ENCODE peak calls at places on chromosome 7, in five cellular contexts. J is uterus, A is AG04450, S is right atrium auricular region, G is cardiac muscle cell. H is an unnamed sample.

GRCh38 chr7:55690-56248 is 136.6 kb upstream of the FAM20C start:
- DNase-seq in J (no peak), S (no peak), A (no peak), G (no peak), H (no peak)

GRCh38 chr7:94882891-94883290 is 24.5 kb upstream of the PPP1R9A start:
- DNase-seq in S (no peak), J (no peak), A (no peak), G (no peak), H (no peak)

GRCh38 chr7:156009569-156009968 is 197.3 kb upstream of the SHH start:
- DNase-seq in A (no peak), S (no peak), J (no peak), G (no peak), H (no peak)

GRCh38 chr7:33880787-33881186 is 24.6 kb upstream of the BMPER start:
- DNase-seq in A (no peak), S (no peak), G (no peak), J (no peak), H (no peak)

GRCh38 chr7:6725003-6725402 is 18.3 kb upstream of the ZNF12 start:
- DNase-seq in S (peak), J (no peak), A (no peak), G (no peak), H (no peak)

GRCh38 chr7:28591275-28591674 is 179.0 kb downstream of the CREB5 start:
- DNase-seq in S (no peak), G (no peak), A (no peak), J (no peak), H (no peak)

GRCh38 chr7:143967398-143967797 is 12.8 kb downstream of the OR2F1 start:
- DNase-seq in G (no peak), S (no peak), J (no peak), A (no peak), H (peak)

GRCh38 chr7:107967420-107967819 is 35.5 kb downstream of the LAMB1 start:
- DNase-seq in A (no peak), J (no peak), G (no peak), S (no peak), H (peak)

GRCh38 chr7:143382791-143383641 is 1.9 kb downstream of the ZYX start:
- DNase-seq in A (no peak), S (no peak), G (peak), J (peak), H (no peak)

GRCh38 chr7:150317748-150318444 is 5.3 kb upstream of the LRRC61 start:
- DNase-seq in G (peak), J (no peak), S (no peak), A (no peak), H (no peak)

GRCh38 chr7:18352339-18353255 is 143.0 kb upstream of the HDAC9 start:
- DNase-seq in A (peak), J (peak), G (peak), S (no peak), H (peak)

GRCh38 chr7:147432068-147432467 is 1158.5 kb upstream of the C7orf33 start:
- DNase-seq in A (no peak), G (peak), J (no peak), S (no peak), H (no peak)

GRCh38 chr7:94620703-94621118 is 35.2 kb downstream of the SGCE start:
- DNase-seq in J (peak), S (peak), G (peak), A (peak), H (no peak)

GRCh38 chr7:99557940-99558305 is 519 bp upstream of the ZNF655 start:
- DNase-seq in S (no peak), J (no peak), G (no peak), A (no peak), H (no peak)

GRCh38 chr7:36015733-36016132 is 137.3 kb upstream of the EEPD1 start:
- DNase-seq in A (no peak), S (no peak), G (no peak), J (no peak), H (no peak)

GRCh38 chr7:98116656-98117461 is 10.2 kb downstream of the LMTK2 start:
- DNase-seq in A (peak), J (no peak), G (peak), S (no peak), H (no peak)

GRCh38 chr7:601573-602340 is 82.1 kb upstream of the PDGFA start:
- DNase-seq in J (peak), S (peak), A (no peak), G (peak), H (no peak)

GRCh38 chr7:41656357-41656756 is 46.5 kb downstream of the INHBA start:
- DNase-seq in A (no peak), G (peak), J (no peak), S (no peak), H (no peak)

GRCh38 chr7:112080441-112080840 is 125.8 kb downstream of the DOCK4 start:
- DNase-seq in J (no peak), S (no peak), A (peak), G (peak), H (no peak)

GRCh38 chr7:81887691-81888090 is 117.8 kb upstream of the HGF start:
- DNase-seq in J (no peak), A (no peak), G (no peak), S (no peak), H (no peak)

GRCh38 chr7:139328375-139328774 is 12.8 kb upstream of the FMC1 start:
- DNase-seq in S (no peak), G (peak), A (peak), J (no peak), H (no peak)

GRCh38 chr7:22663319-22663718 is 63.7 kb upstream of the IL6 start:
- DNase-seq in J (no peak), G (peak), S (no peak), A (no peak), H (no peak)

GRCh38 chr7:99779949-99780348 is 4.0 kb downstream of the CYP3A4 start:
- DNase-seq in J (no peak), G (no peak), S (no peak), A (no peak), H (no peak)

GRCh38 chr7:24911213-24911603 is 68.8 kb downstream of the OSBPL3 start:
- DNase-seq in G (peak), J (no peak), A (no peak), S (no peak), H (no peak)

GRCh38 chr7:6271694-6272371 is 591 bp downstream of the CYTH3 start:
- DNase-seq in A (no peak), G (no peak), J (peak), S (no peak), H (no peak)

GRCh38 chr7:81339946-81340345 is 421.1 kb upstream of the SEMA3C start:
- DNase-seq in G (peak), A (no peak), S (no peak), J (no peak), H (no peak)

GRCh38 chr7:45721949-45722598 is 147.9 kb downstream of the ADCY1 start:
- DNase-seq in J (no peak), G (no peak), A (no peak), S (no peak), H (no peak)

GRCh38 chr7:28724563-28724962 is 233.6 kb downstream of the TRIL start:
- DNase-seq in G (no peak), A (no peak), J (no peak), S (no peak), H (no peak)

GRCh38 chr7:30556854-30557644 is 37.6 kb upstream of the GARS1 start:
- DNase-seq in A (no peak), S (no peak), G (no peak), J (no peak), H (peak)

GRCh38 chr7:126656165-126656564 is 596.6 kb downstream of the GRM8 start:
- DNase-seq in A (no peak), S (no peak), J (no peak), G (no peak), H (no peak)

GRCh38 chr7:134834689-134835462 is 55.4 kb downstream of the CALD1 start:
- DNase-seq in A (no peak), S (no peak), J (no peak), G (peak), H (no peak)

GRCh38 chr7:158016171-158017087 is 571.2 kb downstream of the PTPRN2 start:
- DNase-seq in J (no peak), G (no peak), S (peak), A (no peak), H (no peak)

GRCh38 chr7:35036361-35037171 is 719 bp downstream of the DPY19L1 start:
- DNase-seq in G (peak), J (peak), A (no peak), S (peak), H (peak)

DNA sequence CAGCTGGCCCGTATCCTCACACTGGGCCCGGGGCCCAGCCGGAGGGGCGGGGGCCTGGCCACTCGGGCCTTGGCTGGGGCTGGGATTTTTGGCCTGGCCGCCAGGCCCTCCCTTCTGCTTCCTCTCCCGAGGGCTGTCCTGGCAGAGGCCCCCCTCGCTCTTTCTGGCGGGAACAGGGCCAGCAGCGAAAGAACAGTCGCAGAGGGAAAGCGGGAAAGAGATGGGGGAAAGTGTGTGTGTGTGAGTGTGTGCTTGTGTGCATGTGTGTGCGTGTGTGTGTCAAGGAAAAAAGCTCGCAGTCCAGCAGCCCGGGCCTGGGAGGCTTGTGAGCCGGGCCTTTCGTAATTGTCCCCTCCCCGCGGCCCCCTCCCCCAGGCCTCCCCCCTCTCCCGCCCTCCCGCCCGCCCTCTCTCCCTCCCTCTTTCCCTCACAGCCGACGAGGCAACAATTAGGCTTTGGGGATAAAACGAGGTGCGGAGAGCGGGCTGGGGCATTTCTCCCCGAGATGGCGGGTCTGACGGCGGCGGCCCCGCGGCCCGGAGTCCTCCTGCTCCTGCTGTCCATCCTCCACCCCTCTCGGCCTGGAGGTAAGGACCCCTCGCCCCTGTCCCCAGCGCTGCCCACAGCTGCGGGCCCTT is at the start of gene ELN:
- DNase-seq in G (peak), S (peak), J (peak), A (no peak), H (no peak)
- H3K4me3 ChIP-seq in G (no peak), S (peak), J (peak), A (peak), H (no peak)

DNA sequence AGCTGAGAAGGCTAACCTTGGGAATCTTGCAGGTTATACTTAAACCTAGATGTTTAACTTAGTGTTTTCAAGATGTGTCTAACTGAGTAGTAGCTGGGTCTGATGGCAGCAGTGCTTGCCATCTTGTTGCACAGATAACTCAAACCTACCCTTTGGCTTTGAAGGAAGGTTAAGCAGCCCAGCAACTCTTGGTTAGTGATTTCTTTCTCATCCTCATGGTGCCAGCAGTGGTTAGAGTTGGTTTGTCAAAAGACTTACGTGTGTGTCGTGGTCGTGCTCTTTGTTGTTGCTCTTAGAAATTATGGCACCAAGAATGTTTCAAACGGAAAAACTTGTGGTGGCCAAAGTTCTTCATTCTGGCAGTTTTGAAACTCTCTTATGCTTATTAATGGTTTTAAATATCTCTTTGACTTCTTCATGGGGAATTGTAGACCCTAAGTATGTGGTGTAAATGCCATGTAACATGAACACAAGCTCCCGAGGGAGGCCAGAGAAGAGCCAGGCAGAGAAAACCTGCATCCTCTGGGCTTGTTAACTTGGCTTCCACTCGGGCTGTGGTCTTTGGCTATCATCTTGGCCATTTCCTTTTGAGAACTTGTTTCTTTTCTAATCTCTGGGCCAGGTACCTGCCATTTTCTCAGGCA is 61.0 kb downstream of the KLHDC10 start:
- DNase-seq in G (no peak), J (no peak), A (no peak), S (no peak), H (no peak)
- TF ChIP-seq CTCF in G (no peak), J (no peak), A (no peak), S (no peak), H (no peak)

GRCh38 chr7:127953423-127953822 is 77.8 kb downstream of the LRRC4 start:
- DNase-seq in G (no peak), A (no peak), S (no peak), J (no peak), H (no peak)
- H3K4me3 ChIP-seq in G (no peak), A (no peak), S (no peak), J (no peak), H (no peak)

DNA sequence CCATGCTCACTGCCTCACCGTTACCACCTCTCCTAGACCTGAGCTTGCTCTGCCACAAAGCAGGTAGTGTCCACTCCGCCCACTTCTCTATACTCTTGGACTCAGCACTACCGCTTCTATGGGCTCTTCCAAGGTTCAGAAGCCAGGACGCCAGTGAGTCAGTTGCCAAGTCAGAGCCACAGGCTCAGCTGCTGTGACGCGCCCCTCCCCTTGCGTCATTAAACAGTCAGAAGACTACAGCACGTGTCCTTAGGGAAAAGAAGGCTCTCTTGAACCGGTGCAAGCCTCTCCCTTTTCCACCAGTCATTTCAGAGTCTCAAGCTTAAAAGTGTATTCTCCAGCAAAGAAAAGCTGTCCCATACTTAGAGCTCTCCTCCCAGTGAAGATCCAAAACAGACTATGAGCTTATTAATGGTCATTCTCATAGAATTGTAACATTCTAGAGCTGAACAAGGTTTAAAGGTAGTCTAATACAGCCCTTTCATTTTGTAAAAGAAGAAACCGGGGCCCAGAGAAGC is 41.0 kb upstream of the MET start:
- DNase-seq in S (peak), J (no peak), A (no peak), G (peak), H (no peak)
- TF ChIP-seq CTCF in S (no peak), J (no peak), A (no peak), G (no peak), H (no peak)

DNA sequence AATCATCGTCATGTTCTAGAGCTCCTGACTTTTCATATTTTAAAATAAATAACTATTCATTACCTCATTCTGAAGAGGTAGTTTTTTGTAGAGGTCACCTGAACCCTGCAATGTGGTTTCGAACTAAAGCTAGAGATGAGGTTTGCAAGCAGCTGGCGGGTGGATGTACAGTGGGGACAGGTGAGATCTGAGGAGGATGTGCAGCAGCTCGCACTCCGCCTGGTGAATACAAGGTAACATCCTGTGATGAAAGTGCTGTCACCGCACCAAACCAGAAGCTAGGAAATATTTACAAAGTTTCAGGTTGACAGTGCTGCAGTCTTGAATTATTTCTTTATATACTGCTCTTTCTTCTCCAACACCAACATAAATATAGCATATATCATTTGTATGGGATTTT is 26.5 kb downstream of the NDUFB2 start:
- DNase-seq in J (no peak), G (no peak), S (no peak), A (no peak), H (no peak)
- H3K4me3 ChIP-seq in J (no peak), G (no peak), S (no peak), A (no peak), H (no peak)

GRCh38 chr7:39394105-39394504 is 172.1 kb upstream of the YAE1 start:
- DNase-seq in A (no peak), G (no peak), J (no peak), S (no peak), H (no peak)
- TF ChIP-seq CTCF in A (no peak), G (no peak), J (no peak), S (no peak), H (no peak)

GRCh38 chr7:151490706-151491105 is 29.0 kb downstream of the RHEB start:
- DNase-seq in S (no peak), G (no peak), A (no peak), J (no peak), H (no peak)
- H3K4me3 ChIP-seq in S (no peak), G (no peak), A (no peak), J (no peak), H (no peak)

H was measured in LNCaP clone FGC.